ENCODE peak calls at places on chromosome 12, in ten cellular contexts. A is activated T-cell treated with anti-CD3 and anti-CD28 coated beads for 4 hours; I is small intestine; Z is HTR-8/SVneo; T is Right ventricle myocardium inferior; V is Caki2; C is cardiac muscle cell; O is activated CD4-positive, alpha-beta T cell treated with anti-CD3 and anti-CD28 coated beads, Interleukin-2, amount 50 U/mL, for 1 hour; F is activated gamma-delta T cell treated with anti-CD3 and anti-CD28 coated beads, Interleukin-2, amount 50 U/mL, for 16 hours; E is left kidney. X is an unnamed sample.

GRCh38 chr12:6278439-6279255 is 31.8 kb upstream of the PLEKHG6 start:
- DNase-seq in I (peak; percentile 96), E (peak; percentile 90), V (peak; percentile 85), A (peak; percentile 80), T (peak; percentile 92), F (peak; percentile 76), Z (peak; percentile 95), C (peak; percentile 89), O (peak; percentile 80), X (no peak)

GRCh38 chr12:67939611-67940010 is 49.6 kb upstream of the IFNG-AS1 start:
- DNase-seq in I (no peak), V (no peak), C (no peak), F (no peak), E (no peak), T (no peak), O (no peak), A (no peak), Z (no peak), X (no peak)

GRCh38 chr12:72285861-72286260 is 13.7 kb downstream of the TRHDE start:
- DNase-seq in E (no peak), O (no peak), A (no peak), I (no peak), Z (no peak), V (peak; percentile 80), C (no peak), T (no peak), F (no peak), X (no peak)

GRCh38 chr12:62250671-62251608 is 9.3 kb upstream of the USP15 start:
- DNase-seq in A (no peak), Z (no peak), I (no peak), V (no peak), T (no peak), O (no peak), F (no peak), C (no peak), E (no peak), X (peak; percentile 31)

GRCh38 chr12:3207858-3208257 is 130.7 kb downstream of the TSPAN9 start:
- DNase-seq in A (no peak), T (no peak), O (no peak), Z (no peak), C (peak; percentile 39), V (no peak), E (peak; percentile 58), I (no peak), F (no peak), X (no peak)

GRCh38 chr12:21607701-21608100 is 3.1 kb upstream of the GYS2 start:
- DNase-seq in Z (no peak), A (no peak), V (peak; percentile 18), O (no peak), T (no peak), I (peak; percentile 12), C (peak; percentile 10), E (peak; percentile 29), F (no peak), X (peak; percentile 2)

GRCh38 chr12:62301799-62302133 is 41.6 kb downstream of the USP15 start:
- DNase-seq in E (no peak), I (no peak), V (no peak), O (no peak), Z (no peak), A (no peak), F (no peak), C (no peak), T (no peak), X (no peak)

GRCh38 chr12:129871991-129872969 is 31.5 kb downstream of the TMEM132D start:
- DNase-seq in T (no peak), F (no peak), O (no peak), E (peak; percentile 74), A (no peak), I (no peak), V (no peak), C (no peak), Z (no peak), X (no peak)

GRCh38 chr12:117522559-117522958 is 161.1 kb upstream of the NOS1 start:
- DNase-seq in Z (no peak), A (no peak), I (no peak), F (no peak), O (no peak), T (no peak), V (no peak), E (peak; percentile 43), C (no peak), X (no peak)

GRCh38 chr12:112208511-112208910 is 83.2 kb downstream of the TRAFD1 start:
- DNase-seq in O (no peak), E (no peak), C (no peak), T (no peak), Z (no peak), V (no peak), F (no peak), A (no peak), I (no peak), X (no peak)

GRCh38 chr12:25723286-25723685 is 170.2 kb upstream of the LMNTD1 start:
- DNase-seq in C (no peak), F (no peak), O (no peak), Z (no peak), V (no peak), I (no peak), E (no peak), A (no peak), T (no peak), X (no peak)

GRCh38 chr12:1204581-1205121 is 213.6 kb downstream of the ERC1 start:
- DNase-seq in T (no peak), O (no peak), A (no peak), E (peak; percentile 14), C (no peak), Z (no peak), V (no peak), I (no peak), F (no peak), X (no peak)

GRCh38 chr12:53049582-53050318 is at the start of gene TNS2:
- DNase-seq in A (no peak), Z (peak; percentile 66), O (no peak), V (no peak), E (peak; percentile 90), F (no peak), C (peak; percentile 35), T (peak; percentile 90), I (peak; percentile 84), X (no peak)

GRCh38 chr12:91250273-91250672 is 67.7 kb upstream of the DCN start:
- DNase-seq in O (no peak), F (no peak), V (no peak), A (no peak), E (peak; percentile 42), Z (no peak), I (no peak), T (no peak), C (no peak), X (no peak)

GRCh38 chr12:38664661-38665269 is 240.6 kb downstream of the CPNE8 start:
- DNase-seq in A (no peak), Z (no peak), F (no peak), O (no peak), V (peak; percentile 6), E (peak; percentile 42), I (peak; percentile 1), C (peak; percentile 34), T (no peak), X (no peak)

GRCh38 chr12:111222520-111222919 is 146.4 kb downstream of the PHETA1 start:
- DNase-seq in E (no peak), O (no peak), A (no peak), T (no peak), F (no peak), V (no peak), C (no peak), Z (no peak), I (no peak), X (no peak)

GRCh38 chr12:71517145-71517846 is 77.7 kb downstream of the LGR5 start:
- DNase-seq in I (peak; percentile 14), O (no peak), V (no peak), A (no peak), Z (no peak), F (no peak), C (no peak), E (no peak), T (no peak), X (no peak)

GRCh38 chr12:103924761-103925641 is 5.2 kb upstream of the HSP90B1 start:
- DNase-seq in I (peak; percentile 15), F (peak; percentile 15), V (peak; percentile 46), O (no peak), T (no peak), E (no peak), Z (no peak), C (no peak), A (no peak), X (peak; percentile 40)

GRCh38 chr12:64665506-64665905 is 55.2 kb downstream of the RASSF3 start:
- DNase-seq in T (no peak), O (peak; percentile 52), I (no peak), V (peak; percentile 53), E (peak; percentile 56), Z (no peak), A (no peak), C (no peak), F (no peak), X (no peak)

GRCh38 chr12:113896194-113896593 is 69.9 kb downstream of the RBM19 start:
- DNase-seq in A (no peak), E (peak; percentile 45), O (no peak), I (no peak), Z (no peak), T (no peak), C (no peak), V (no peak), F (no peak), X (no peak)

GRCh38 chr12:87930033-87930432 is 99.2 kb downstream of the C12orf50 start:
- DNase-seq in C (no peak), O (no peak), E (no peak), Z (peak; percentile 24), I (no peak), F (no peak), A (no peak), T (no peak), V (no peak), X (no peak)

GRCh38 chr12:106081606-106082005 is 57.1 kb downstream of the NUAK1 start:
- DNase-seq in O (no peak), A (no peak), T (no peak), V (no peak), E (no peak), I (no peak), F (no peak), C (no peak), Z (peak; percentile 39), X (no peak)

GRCh38 chr12:132710422-132711168 is at the start of gene PGAM5:
- DNase-seq in E (peak; percentile 95), I (peak; percentile 94), F (peak; percentile 85), T (peak; percentile 92), C (peak; percentile 87), Z (peak; percentile 90), O (peak; percentile 91), V (peak; percentile 87), A (peak; percentile 81), X (peak; percentile 23)

GRCh38 chr12:51531284-51531981 is 59.6 kb upstream of the SCN8A start:
- DNase-seq in Z (no peak), E (no peak), T (no peak), A (no peak), V (no peak), O (no peak), F (no peak), C (no peak), I (no peak), X (no peak)

GRCh38 chr12:121513464-121514183 is 67.2 kb downstream of the KDM2B start:
- DNase-seq in A (no peak), F (no peak), V (peak; percentile 84), C (peak; percentile 48), E (peak; percentile 80), I (peak; percentile 51), T (no peak), O (no peak), Z (peak; percentile 60), X (no peak)

X was measured in BJ.